ENCODE peak calls at places on chromosomes 3 and 15, in five cellular contexts. N, T, L, A and P are unnamed samples. For H3K4me1, the result is how much of the 10 kb centered on the place peaks cover.

GRCh38 chr15:31869640-31870335 is 160.5 kb upstream of the CHRNA7 start:
- DNase-seq in N (no peak), T (no peak), L (no peak), A (no peak), P (no peak)

GRCh38 chr3:118501152-118501551 is 533.5 kb downstream of the IGSF11 start:
- DNase-seq in N (peak), T (peak), L (no peak), A (peak), P (no peak)

GRCh38 chr3:45776611-45777010 is 19.7 kb downstream of the SLC6A20 start:
- DNase-seq in N (peak), T (no peak), L (no peak), A (no peak), P (no peak)

GRCh38 chr3:196111939-196112386 is 30.1 kb upstream of the TFRC start:
- DNase-seq in N (no peak), T (no peak), L (no peak), A (no peak), P (peak)

GRCh38 chr3:101964861-101965260 is 115.5 kb downstream of the NFKBIZ start:
- DNase-seq in N (no peak), T (no peak), L (no peak), A (no peak), P (no peak)

GRCh38 chr15:90718232-90718631 is 1.1 kb downstream of the BLM start:
- DNase-seq in N (no peak), T (no peak), L (no peak), A (no peak), P (no peak)

GRCh38 chr3:15325228-15325627 is 7.2 kb downstream of the SH3BP5 start:
- DNase-seq in N (no peak), T (no peak), L (no peak), A (no peak), P (no peak)

GRCh38 chr3:63869929-63870328 is 6.3 kb downstream of the ATXN7 start:
- DNase-seq in N (no peak), T (no peak), L (no peak), A (no peak), P (no peak)

GRCh38 chr3:149967067-149967685 is 3.5 kb downstream of the PFN2 start:
- DNase-seq in N (no peak), T (no peak), L (peak), A (peak), P (no peak)

GRCh38 chr15:83733206-83733605 is 79.3 kb downstream of the ADAMTSL3 start:
- DNase-seq in N (no peak), T (no peak), L (no peak), A (peak), P (no peak)

GRCh38 chr3:46500631-46501377 is 3.0 kb downstream of the RTP3 start:
- DNase-seq in N (no peak), T (peak), L (no peak), A (no peak), P (peak)

GRCh38 chr3:128496602-128497304 is 3.8 kb upstream of the GATA2 start:
- DNase-seq in N (no peak), T (peak), L (no peak), A (no peak), P (no peak)

GRCh38 chr3:132417695-132418520 is 606 bp downstream of the DNAJC13 start:
- DNase-seq in N (peak), T (no peak), L (peak), A (no peak), P (peak)

GRCh38 chr3:37945407-37945802 is 45.2 kb upstream of the VILL start:
- DNase-seq in N (no peak), T (peak), L (no peak), A (no peak), P (no peak)

GRCh38 chr3:37944243-37944955 is 46.2 kb upstream of the VILL start:
- DNase-seq in N (no peak), T (peak), L (no peak), A (no peak), P (no peak)

GRCh38 chr3:37943631-37944242 is 46.8 kb upstream of the VILL start:
- DNase-seq in N (no peak), T (peak), L (no peak), A (no peak), P (no peak)

GRCh38 chr3:37946531-37946889 is 44.1 kb upstream of the VILL start:
- DNase-seq in N (no peak), T (no peak), L (no peak), A (no peak), P (no peak)

GRCh38 chr3:37945803-37946530 is 44.6 kb upstream of the VILL start:
- DNase-seq in N (no peak), T (peak), L (no peak), A (peak), P (no peak)
- TF ChIP-seq POLR2AphosphoS5 in N (no peak), T (no peak), L (no peak), A (peak), P (no peak)

GRCh38 chr15:76994496-76994895 is 430 bp upstream of the PSTPIP1 start:
- DNase-seq in N (no peak), T (no peak), L (no peak), A (no peak), P (no peak)
- H3K4me1 ChIP-seq in N (half or more), T (under half), L (under half), A (under half), P (under half)

DNA sequence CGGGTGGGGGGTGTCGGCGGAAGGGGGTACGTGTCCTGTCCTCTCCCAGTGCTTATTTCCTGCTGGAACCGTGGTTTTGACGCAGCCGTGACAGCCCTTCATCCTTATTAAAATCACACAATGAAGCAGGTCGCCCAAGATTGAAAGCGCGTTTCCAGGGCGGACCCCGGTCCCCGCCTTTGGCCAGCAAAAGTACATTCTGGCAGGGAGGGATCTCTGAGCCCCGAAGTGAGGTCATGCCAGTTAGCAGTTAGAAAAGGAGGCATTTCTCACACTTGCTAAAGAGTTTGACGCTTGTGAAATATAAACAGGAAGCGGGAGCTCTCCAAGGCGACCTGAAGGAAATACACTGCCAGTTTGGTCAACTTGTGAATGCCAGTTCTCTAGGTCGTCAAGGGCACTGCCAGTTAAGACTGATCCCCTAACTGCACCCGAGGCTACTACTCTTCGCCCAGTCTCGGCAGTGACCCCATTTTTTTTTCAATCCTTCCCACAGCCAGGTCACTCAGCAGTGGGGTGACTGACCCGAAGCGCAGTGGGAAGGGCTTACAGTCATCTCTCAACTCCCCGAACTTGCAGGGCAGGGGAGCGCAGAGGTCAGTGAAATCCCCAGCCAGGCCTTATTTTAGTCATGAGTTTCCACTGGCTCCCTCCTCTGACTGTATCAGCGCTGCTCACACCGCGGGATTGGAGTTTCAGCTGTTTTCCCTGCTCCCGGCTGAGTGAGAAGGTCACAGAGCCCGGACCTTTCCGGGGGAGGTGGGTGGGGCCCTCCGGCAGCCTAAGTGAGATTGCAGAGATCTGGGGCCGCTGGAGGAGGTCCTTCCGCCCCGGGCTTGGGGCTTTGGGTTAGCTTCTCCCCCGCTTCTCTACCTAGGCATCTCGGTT is 2.0 kb upstream of the BHLHE40 start:
- DNase-seq in N (peak), T (peak), L (peak), A (no peak), P (peak)
- TF ChIP-seq POLR2AphosphoS5 in N (peak), T (no peak), L (peak), A (peak), P (peak)

DNA sequence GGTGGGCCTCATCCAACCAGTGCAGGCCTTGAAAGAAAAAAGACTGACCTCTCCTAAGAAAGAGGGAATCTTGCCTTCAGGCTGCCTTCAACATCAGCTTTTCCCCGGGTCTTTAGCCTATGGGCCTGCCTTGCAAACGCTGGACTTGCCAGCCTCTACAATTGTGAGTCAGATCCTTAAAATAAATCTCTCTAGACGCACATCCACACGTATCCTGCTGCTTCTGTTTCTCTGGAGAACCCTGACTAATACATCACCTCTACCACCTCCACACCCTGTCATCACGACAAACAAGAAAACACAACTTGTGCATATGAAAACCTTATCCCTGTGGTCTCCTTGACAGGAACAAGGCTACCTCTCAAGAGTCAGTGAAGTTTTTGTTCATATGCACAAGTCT is 11.8 kb downstream of the CYFIP1 start:
- DNase-seq in N (no peak), T (no peak), L (no peak), A (no peak), P (no peak)
- H3K4me1 ChIP-seq in N (half or more), T (under half), L (under half), A (under half), P (under half)

DNA sequence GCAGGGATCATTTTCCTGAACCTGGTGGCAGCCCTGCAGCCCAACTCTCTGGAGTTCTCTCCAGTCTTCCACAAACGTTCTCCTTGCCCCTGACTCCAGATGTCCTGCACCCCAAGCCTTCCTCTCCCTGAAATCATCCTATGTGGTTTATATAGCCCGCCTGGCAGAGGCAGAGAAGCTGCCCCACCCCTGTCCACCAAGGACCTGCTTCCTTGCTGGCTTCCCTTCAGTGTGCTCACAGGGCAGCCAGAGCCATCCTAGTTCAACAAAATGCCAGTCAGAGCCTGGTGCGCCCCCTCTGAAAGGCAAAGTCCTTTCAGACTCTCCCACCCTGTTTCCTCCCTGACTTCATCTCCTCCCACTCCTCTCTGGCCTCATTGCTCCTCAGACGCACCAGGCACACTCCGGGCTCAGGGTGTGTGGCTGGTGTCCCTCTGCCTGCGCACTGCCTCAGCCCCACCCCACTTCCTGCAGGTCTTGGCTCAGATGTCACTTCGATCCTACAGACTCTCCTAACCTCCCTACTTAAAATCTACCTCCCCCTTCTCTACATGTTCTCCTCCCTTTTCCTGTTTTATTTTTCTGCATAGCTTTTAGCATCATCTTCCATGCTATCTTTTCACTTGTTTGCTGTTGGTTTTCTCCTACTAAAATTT is 5.9 kb downstream of the KBTBD13 start:
- DNase-seq in N (no peak), T (no peak), L (no peak), A (no peak), P (no peak)
- TF ChIP-seq POLR2AphosphoS5 in N (no peak), T (no peak), L (no peak), A (no peak), P (no peak)